ENCODE peak calls at places on chromosome 18, in eight cellular contexts. S, A, J, Y, E, N, K and H are unnamed samples.

GRCh38 chr18:3593381-3593903 is 143.5 kb downstream of the TGIF1 start:
- DNase-seq in S (peak; percentile 71), A (no peak), J (peak; percentile 64), Y (no peak), E (no peak), N (no peak), K (no peak), H (peak; percentile 55)

GRCh38 chr18:23340661-23341060 is 112.4 kb upstream of the RIOK3 start:
- DNase-seq in S (no peak), A (no peak), J (no peak), Y (no peak), E (no peak), N (no peak), K (no peak), H (no peak)

GRCh38 chr18:35242426-35242825 is 1.6 kb downstream of the ZNF397 start:
- DNase-seq in S (no peak), A (no peak), J (no peak), Y (no peak), E (no peak), N (no peak), K (no peak), H (no peak)

GRCh38 chr18:80169607-80170006 is 60.5 kb downstream of the ADNP2 start:
- DNase-seq in S (no peak), A (no peak), J (no peak), Y (no peak), E (no peak), N (no peak), K (no peak), H (no peak)

GRCh38 chr18:10047237-10047636 is 133.4 kb downstream of the VAPA start:
- DNase-seq in S (no peak), A (no peak), J (peak; percentile 15), Y (no peak), E (no peak), N (no peak), K (no peak), H (no peak)

GRCh38 chr18:49967914-49968313 is 154.6 kb upstream of the ACAA2 start:
- DNase-seq in S (no peak), A (no peak), J (no peak), Y (no peak), E (no peak), N (no peak), K (no peak), H (no peak)

GRCh38 chr18:9861933-9862332 is 23.8 kb upstream of the TXNDC2 start:
- DNase-seq in S (no peak), A (no peak), J (no peak), Y (no peak), E (no peak), N (no peak), K (no peak), H (no peak)

GRCh38 chr18:25445430-25445829 is 93.5 kb upstream of the ZNF521 start:
- DNase-seq in S (no peak), A (no peak), J (no peak), Y (no peak), E (no peak), N (no peak), K (no peak), H (no peak)

GRCh38 chr18:13289501-13290205 is 71.1 kb downstream of the LDLRAD4 start:
- DNase-seq in S (no peak), A (no peak), J (no peak), Y (no peak), E (no peak), N (no peak), K (no peak), H (no peak)